ENCODE peak calls at places on chromosomes 7 and 10, in six cellular contexts. One of them, this sample, is unnamed.

GRCh38 chr10:100020883-100021248 is 11.1 kb upstream of the DNMBP start:
- DNase-seq in left colon: no peak
- DNase-seq in Jurkat, Clone E6-1: no peak
- DNase-seq in ACHN: no peak
- DNase-seq in fibroblast of mammary gland: no peak
- DNase-seq in ecto neural progenitor cell: no peak
- DNase-seq in this sample: no peak

GRCh38 chr10:78783753-78784152 is 285.0 kb upstream of the ZMIZ1 start:
- DNase-seq in left colon: no peak
- DNase-seq in fibroblast of mammary gland: no peak
- DNase-seq in ACHN: no peak
- DNase-seq in Jurkat, Clone E6-1: no peak
- DNase-seq in ecto neural progenitor cell: no peak
- DNase-seq in this sample: no peak

GRCh38 chr10:43128958-43129706 is 9.1 kb upstream of the CSGALNACT2 start:
- DNase-seq in left colon: no peak
- DNase-seq in Jurkat, Clone E6-1: no peak
- DNase-seq in ACHN: peak; percentile 81
- DNase-seq in ecto neural progenitor cell: no peak
- DNase-seq in fibroblast of mammary gland: peak; percentile 96
- DNase-seq in this sample: no peak

GRCh38 chr10:101563497-101564040 is 24.5 kb downstream of the POLL start:
- DNase-seq in left colon: no peak
- DNase-seq in ACHN: no peak
- DNase-seq in fibroblast of mammary gland: no peak
- DNase-seq in ecto neural progenitor cell: peak; percentile 36
- DNase-seq in Jurkat, Clone E6-1: no peak
- DNase-seq in this sample: no peak

GRCh38 chr7:5500056-5500776 is 76.6 kb upstream of the TNRC18 start:
- DNase-seq in fibroblast of mammary gland: peak; percentile 34
- DNase-seq in left colon: no peak
- DNase-seq in ecto neural progenitor cell: peak; percentile 38
- DNase-seq in ACHN: no peak
- DNase-seq in Jurkat, Clone E6-1: no peak
- DNase-seq in this sample: no peak

GRCh38 chr10:124030061-124030460 is 63.3 kb downstream of the CHST15 start:
- DNase-seq in ACHN: no peak
- DNase-seq in Jurkat, Clone E6-1: no peak
- DNase-seq in ecto neural progenitor cell: no peak
- DNase-seq in fibroblast of mammary gland: no peak
- DNase-seq in left colon: no peak
- DNase-seq in this sample: no peak

GRCh38 chr10:87656431-87657072 is 3.1 kb upstream of the PAPSS2 start:
- DNase-seq in ecto neural progenitor cell: no peak
- DNase-seq in ACHN: peak; percentile 74
- DNase-seq in left colon: no peak
- DNase-seq in Jurkat, Clone E6-1: peak; percentile 35
- DNase-seq in fibroblast of mammary gland: peak; percentile 60
- DNase-seq in this sample: no peak

GRCh38 chr10:114151486-114151885 is 22.5 kb downstream of the CCDC186 start:
- DNase-seq in fibroblast of mammary gland: peak; percentile 86
- DNase-seq in left colon: no peak
- DNase-seq in Jurkat, Clone E6-1: no peak
- DNase-seq in ACHN: peak; percentile 74
- DNase-seq in ecto neural progenitor cell: no peak
- DNase-seq in this sample: no peak

GRCh38 chr10:30422981-30423654 is 10.9 kb upstream of the MAP3K8 start:
- DNase-seq in Jurkat, Clone E6-1: no peak
- DNase-seq in ecto neural progenitor cell: peak; percentile 57
- DNase-seq in left colon: peak; percentile 57
- DNase-seq in ACHN: peak; percentile 69
- DNase-seq in fibroblast of mammary gland: peak; percentile 31
- DNase-seq in this sample: no peak

GRCh38 chr10:71068811-71069411 is 143.5 kb upstream of the UNC5B start:
- DNase-seq in left colon: no peak
- DNase-seq in ecto neural progenitor cell: no peak
- DNase-seq in Jurkat, Clone E6-1: no peak
- DNase-seq in fibroblast of mammary gland: peak; percentile 28
- DNase-seq in ACHN: peak; percentile 45
- DNase-seq in this sample: no peak

GRCh38 chr10:89241491-89242339 is 9.9 kb downstream of the LIPA start:
- DNase-seq in ecto neural progenitor cell: no peak
- DNase-seq in left colon: no peak
- DNase-seq in Jurkat, Clone E6-1: no peak
- DNase-seq in fibroblast of mammary gland: peak; percentile 81
- DNase-seq in ACHN: no peak
- DNase-seq in this sample: no peak

GRCh38 chr7:151271699-151272355 is 23.3 kb upstream of the SMARCD3 start:
- DNase-seq in left colon: peak; percentile 51
- DNase-seq in ecto neural progenitor cell: no peak
- DNase-seq in Jurkat, Clone E6-1: peak; percentile 78
- DNase-seq in fibroblast of mammary gland: peak; percentile 64
- DNase-seq in ACHN: no peak
- DNase-seq in this sample: no peak

GRCh38 chr10:11245510-11245909 is 227.8 kb downstream of the CELF2 start:
- DNase-seq in ecto neural progenitor cell: no peak
- DNase-seq in ACHN: no peak
- DNase-seq in fibroblast of mammary gland: no peak
- DNase-seq in left colon: no peak
- DNase-seq in Jurkat, Clone E6-1: no peak
- DNase-seq in this sample: no peak

GRCh38 chr10:15168296-15168780 is at the start of gene NMT2:
- DNase-seq in ACHN: peak; percentile 77
- DNase-seq in Jurkat, Clone E6-1: no peak
- DNase-seq in left colon: peak; percentile 83
- DNase-seq in fibroblast of mammary gland: no peak
- DNase-seq in ecto neural progenitor cell: no peak
- DNase-seq in this sample: no peak

GRCh38 chr10:132685121-132685891 is 100.6 kb downstream of the NKX6-2 start:
- DNase-seq in fibroblast of mammary gland: peak; percentile 24
- DNase-seq in left colon: peak; percentile 62
- DNase-seq in ACHN: no peak
- DNase-seq in Jurkat, Clone E6-1: peak; percentile 4
- DNase-seq in ecto neural progenitor cell: no peak
- DNase-seq in this sample: no peak

GRCh38 chr7:143992677-143993076 is 7.4 kb upstream of the OR6B1 start:
- DNase-seq in ecto neural progenitor cell: no peak
- DNase-seq in fibroblast of mammary gland: no peak
- DNase-seq in Jurkat, Clone E6-1: no peak
- DNase-seq in left colon: no peak
- DNase-seq in ACHN: no peak
- DNase-seq in this sample: no peak

GRCh38 chr10:88110355-88110754 is 246.9 kb downstream of the PTEN start:
- DNase-seq in Jurkat, Clone E6-1: no peak
- DNase-seq in ecto neural progenitor cell: no peak
- DNase-seq in left colon: no peak
- DNase-seq in ACHN: peak; percentile 79
- DNase-seq in fibroblast of mammary gland: peak; percentile 74
- DNase-seq in this sample: no peak